ENCODE peak calls at places on chromosomes 13 and 19, in four cellular contexts. A is hippocampal formation, N is heart left ventricle, P is colonic mucosa. R is an unnamed sample.

GRCh38 chr19:40341601-40342482 is 6.4 kb downstream of the C19orf47 start:
- DNase-seq in P (no peak), A (no peak), N (peak; percentile 82), R (no peak)

GRCh38 chr13:46022476-46022875 is 30.1 kb downstream of the ZC3H13 start:
- DNase-seq in A (no peak), N (no peak), P (no peak), R (no peak)

GRCh38 chr19:51063664-51064063 is 1.2 kb downstream of the KLK13 start:
- DNase-seq in A (no peak), P (no peak), N (no peak), R (no peak)

GRCh38 chr13:98523455-98524102 is 53.3 kb downstream of the STK24 start:
- DNase-seq in P (no peak), N (no peak), A (no peak), R (no peak)

GRCh38 chr13:50326746-50327145 is 311.5 kb downstream of the KCNRG start:
- DNase-seq in A (no peak), P (no peak), N (no peak), R (no peak)

GRCh38 chr13:50235604-50236003 is 220.4 kb downstream of the KCNRG start:
- DNase-seq in A (no peak), P (no peak), N (no peak), R (no peak)

GRCh38 chr19:51242881-51243280 is 8.0 kb upstream of the SIGLECL1 start:
- DNase-seq in A (no peak), P (no peak), N (no peak), R (no peak)

GRCh38 chr19:58434217-58434616 is 5.7 kb downstream of the ZNF132 start:
- DNase-seq in A (no peak), P (no peak), N (no peak), R (peak; percentile 27)

GRCh38 chr19:5406816-5407215 is 48.4 kb upstream of the ZNRF4 start:
- DNase-seq in N (no peak), P (no peak), A (peak; percentile 4), R (no peak)

GRCh38 chr13:102461302-102461701 is 59.5 kb upstream of the FGF14 start:
- DNase-seq in N (no peak), A (no peak), P (no peak), R (no peak)

GRCh38 chr19:47232422-47233211 is 1.6 kb upstream of the BBC3 start:
- DNase-seq in P (peak; percentile 70), A (no peak), N (no peak), R (peak; percentile 84)

GRCh38 chr13:113666951-113667701 is at the start of gene GRK1:
- DNase-seq in N (peak; percentile 13), A (no peak), P (no peak), R (no peak)

GRCh38 chr13:49459580-49459979 is 15.5 kb downstream of the SETDB2 start:
- DNase-seq in A (no peak), P (no peak), N (no peak), R (no peak)

GRCh38 chr13:94858856-94859811 is 146.8 kb upstream of the SOX21 start:
- DNase-seq in N (peak; percentile 40), P (peak; percentile 31), A (peak; percentile 27), R (no peak)

GRCh38 chr19:14758816-14759215 is 19.5 kb downstream of the ADGRE2 start:
- DNase-seq in A (no peak), P (peak; percentile 21), N (no peak), R (no peak)

GRCh38 chr13:52399037-52399436 is 6.9 kb downstream of the THSD1 start:
- DNase-seq in P (no peak), A (no peak), N (no peak), R (no peak)

GRCh38 chr13:45055198-45055901 is 65.0 kb upstream of the GTF2F2 start:
- DNase-seq in N (no peak), P (peak; percentile 30), A (no peak), R (peak; percentile 99)

GRCh38 chr19:36009220-36009619 is 607 bp upstream of the SYNE4 start:
- DNase-seq in P (peak; percentile 72), N (peak; percentile 75), A (peak; percentile 38), R (no peak)

GRCh38 chr13:59677966-59678814 is 485.5 kb downstream of the DIAPH3 start:
- DNase-seq in P (no peak), N (no peak), A (no peak), R (peak; percentile 72)

GRCh38 chr19:703651-704446 is 4.9 kb upstream of the PALM start:
- DNase-seq in A (peak; percentile 22), N (peak; percentile 74), P (peak; percentile 81), R (peak; percentile 27)

GRCh38 chr13:111429064-111429558 is 108.7 kb downstream of the TEX29 start:
- DNase-seq in A (peak; percentile 13), N (no peak), P (peak; percentile 53), R (peak; percentile 17)

GRCh38 chr13:44237276-44237767 is 136.3 kb upstream of the SERP2 start:
- DNase-seq in A (peak; percentile 34), N (peak; percentile 84), P (peak; percentile 35), R (peak; percentile 86)

GRCh38 chr13:67076378-67076777 is 153.8 kb downstream of the PCDH9 start:
- DNase-seq in P (no peak), N (no peak), A (no peak), R (peak; percentile 51)

GRCh38 chr19:6503407-6504201 is 1.5 kb upstream of the TUBB4A start:
- DNase-seq in P (no peak), N (no peak), A (no peak), R (no peak)

R was measured in renal cortical epithelial cell.